ENCODE peak calls at places on chromosomes 7 and 10, in five cellular contexts. V is RWPE1, W is PC-9, G is fibroblast of pulmonary artery, L is H9. K is an unnamed sample.

GRCh38 chr7:136033413-136034031 is 56.4 kb upstream of the MTPN start:
- DNase-seq in G (no peak), L (no peak), V (no peak), W (no peak), K (no peak)

GRCh38 chr7:4791738-4792536 is 16.5 kb downstream of the AP5Z1 start:
- DNase-seq in G (peak), W (no peak), V (peak), L (peak), K (peak)

GRCh38 chr10:97974108-97974507 is 56.3 kb downstream of the CRTAC1 start:
- DNase-seq in L (no peak), V (no peak), W (no peak), G (no peak), K (no peak)

GRCh38 chr7:156544919-156545715 is 95.5 kb upstream of the RNF32 start:
- DNase-seq in W (no peak), L (no peak), V (no peak), G (no peak), K (no peak)

GRCh38 chr7:98621573-98622482 is 4.7 kb downstream of the NPTX2 start:
- DNase-seq in G (no peak), V (no peak), L (no peak), W (no peak), K (no peak)

GRCh38 chr7:51265066-51265907 is 51.3 kb downstream of the COBL start:
- DNase-seq in G (no peak), W (no peak), V (no peak), L (no peak), K (no peak)

GRCh38 chr10:89369142-89370105 is 8.4 kb upstream of the IFIT1B start:
- DNase-seq in V (peak), W (no peak), L (no peak), G (peak), K (no peak)

GRCh38 chr10:14665304-14665703 is 109.4 kb downstream of the FAM107B start:
- DNase-seq in G (peak), L (no peak), V (peak), W (no peak), K (no peak)

GRCh38 chr10:118373786-118374185 is 31.7 kb upstream of the FAM204A start:
- DNase-seq in G (peak), W (peak), L (no peak), V (peak), K (no peak)

GRCh38 chr10:118523775-118524174 is 71.7 kb downstream of the PRLHR start:
- DNase-seq in G (no peak), L (no peak), W (no peak), V (peak), K (no peak)

GRCh38 chr10:86249794-86250193 is 116.8 kb downstream of the GRID1 start:
- DNase-seq in L (no peak), G (no peak), V (no peak), W (no peak), K (no peak)

GRCh38 chr10:46530249-46531186 is 25.9 kb downstream of the GPRIN2 start:
- DNase-seq in G (peak), V (no peak), W (no peak), L (no peak), K (no peak)

GRCh38 chr10:124037784-124038183 is 55.6 kb downstream of the CHST15 start:
- DNase-seq in G (no peak), V (no peak), L (no peak), W (no peak), K (no peak)

GRCh38 chr7:43119371-43120069 is 7.1 kb downstream of the HECW1 start:
- DNase-seq in G (peak), V (no peak), W (no peak), L (no peak), K (no peak)

GRCh38 chr7:133019590-133019989 is 62.3 kb downstream of the CHCHD3 start:
- DNase-seq in L (no peak), G (no peak), V (no peak), W (no peak), K (no peak)

GRCh38 chr10:61899997-61900828 is 1.3 kb upstream of the ARID5B start:
- DNase-seq in L (peak), W (peak), G (peak), V (peak), K (peak)

GRCh38 chr10:23200586-23200985 is 8.5 kb downstream of the PTF1A start:
- DNase-seq in W (no peak), L (no peak), G (no peak), V (no peak), K (no peak)

GRCh38 chr10:50396491-50397311 is 145.4 kb upstream of the ASAH2 start:
- DNase-seq in G (peak), V (no peak), W (no peak), L (no peak), K (no peak)

DNA sequence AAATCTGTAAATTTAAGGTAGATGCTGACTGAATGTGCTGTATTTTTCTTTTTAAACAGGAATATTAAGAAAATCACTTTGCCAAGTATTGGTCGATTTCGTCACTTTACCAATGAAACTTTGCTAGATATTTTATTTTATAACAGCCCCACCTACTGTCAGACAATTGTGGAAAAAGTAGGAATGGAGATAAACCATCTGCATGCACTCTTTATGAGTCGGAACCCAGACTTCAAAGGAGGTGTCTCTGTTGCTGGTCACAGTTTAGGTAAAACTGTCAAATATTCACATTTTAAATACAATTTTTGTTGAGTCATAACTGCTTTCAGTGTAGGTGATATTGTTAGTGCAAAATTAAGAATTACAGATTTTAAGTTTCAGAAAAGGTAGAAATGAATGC is 25.2 kb downstream of the SEC23IP start:
- DNase-seq in L (no peak), W (no peak), G (peak), V (no peak), K (no peak)
- TF ChIP-seq CTCF in L (no peak), W (no peak), G (no peak), V (no peak), K (no peak)

GRCh38 chr10:96687317-96688012 is 32.8 kb downstream of the PIK3AP1 start:
- DNase-seq in L (no peak), W (no peak), V (no peak), G (no peak), K (no peak)
- TF ChIP-seq CTCF in L (no peak), W (no peak), V (no peak), G (no peak), K (no peak)

GRCh38 chr7:151415375-151416112 is 5.7 kb upstream of the WDR86 start:
- DNase-seq in G (peak), W (no peak), V (peak), L (no peak), K (no peak)

GRCh38 chr7:151420144-151420543 is 10.3 kb upstream of the WDR86 start:
- DNase-seq in W (no peak), G (no peak), V (no peak), L (no peak), K (no peak)

GRCh38 chr7:151416921-151417320 is 7.1 kb upstream of the WDR86 start:
- DNase-seq in L (no peak), W (no peak), V (no peak), G (peak), K (no peak)

GRCh38 chr7:151413241-151413640 is 3.4 kb upstream of the WDR86 start:
- DNase-seq in W (no peak), L (no peak), G (no peak), V (no peak), K (no peak)

GRCh38 chr7:151416135-151416740 is 6.4 kb upstream of the WDR86 start:
- DNase-seq in W (no peak), G (no peak), L (peak), V (no peak), K (no peak)
- TF ChIP-seq CTCF in W (no peak), G (no peak), L (no peak), V (no peak), K (no peak)

DNA sequence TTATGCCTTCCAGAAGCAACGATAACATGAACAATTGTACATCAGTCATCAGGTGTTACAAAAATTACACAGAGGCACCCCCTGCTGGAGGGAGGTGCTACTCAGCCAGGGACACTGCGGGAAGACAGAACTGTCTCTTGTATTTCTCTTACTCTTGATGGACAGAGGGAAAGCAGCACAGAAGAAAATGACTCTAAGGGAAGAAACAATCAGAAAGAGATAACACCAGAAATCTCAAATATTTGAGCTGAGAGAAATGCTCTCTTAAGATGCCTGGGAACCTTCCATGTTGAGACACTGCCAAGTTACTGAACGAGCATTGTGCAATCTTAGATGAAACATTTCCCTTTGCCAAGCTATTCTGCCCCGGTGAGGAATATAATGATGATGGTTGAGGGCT is 227.6 kb upstream of the NPSR1 start:
- DNase-seq in L (no peak), V (peak), W (peak), G (peak), K (no peak)
- TF ChIP-seq CTCF in L (peak), V (peak), W (peak), G (peak), K (no peak)